ENCODE peak calls at places on chromosomes 6 and 20, in seven cellular contexts. L is astrocyte, Z is H9, E is left ventricle myocardium inferior, H is spleen, A is tibial artery, G is mammary epithelial cell. K is an unnamed sample.

GRCh38 chr6:142796571-142796970 is 148.4 kb downstream of the HIVEP2 start:
- DNase-seq in Z (no peak), A (no peak), G (no peak), E (no peak), H (no peak), L (peak; percentile 33), K (no peak)

GRCh38 chr20:53899351-53900167 is 170.8 kb downstream of the BCAS1 start:
- DNase-seq in L (peak; percentile 91), A (peak; percentile 59), H (peak; percentile 86), Z (no peak), G (peak; percentile 96), E (no peak), K (peak; percentile 87)

GRCh38 chr6:14964486-14964885 is 281.4 kb upstream of the JARID2 start:
- DNase-seq in L (no peak), E (no peak), H (no peak), Z (no peak), G (no peak), A (no peak), K (no peak)

GRCh38 chr20:18272451-18272850 is 15.9 kb upstream of the ZNF133 start:
- DNase-seq in A (no peak), H (no peak), E (peak; percentile 41), Z (no peak), G (no peak), L (no peak), K (no peak)

GRCh38 chr6:139588076-139588639 is 213.7 kb upstream of the CITED2 start:
- DNase-seq in G (peak; percentile 43), E (no peak), Z (no peak), A (no peak), L (peak; percentile 83), H (no peak), K (no peak)

GRCh38 chr6:21143651-21144050 is 449.9 kb upstream of the SOX4 start:
- DNase-seq in A (no peak), G (no peak), H (no peak), L (no peak), Z (no peak), E (no peak), K (no peak)

GRCh38 chr6:64520050-64520449 is 884.4 kb downstream of the PHF3 start:
- DNase-seq in Z (no peak), E (no peak), G (peak; percentile 85), A (no peak), L (peak; percentile 93), H (no peak), K (peak; percentile 43)

GRCh38 chr6:3139090-3139903 is 18.0 kb downstream of the TUBB2A start:
- DNase-seq in G (no peak), L (peak; percentile 53), A (peak; percentile 77), E (peak; percentile 50), Z (no peak), H (no peak), K (no peak)

GRCh38 chr6:21438237-21438985 is 155.1 kb upstream of the SOX4 start:
- DNase-seq in E (no peak), G (peak; percentile 51), Z (no peak), A (no peak), L (peak; percentile 55), H (no peak), K (no peak)

GRCh38 chr20:2946988-2947961 is 74.0 kb downstream of the PTPRA start:
- DNase-seq in A (no peak), H (no peak), Z (no peak), L (peak; percentile 62), E (no peak), G (peak; percentile 69), K (no peak)

GRCh38 chr6:2375443-2375842 is 130.0 kb upstream of the GMDS start:
- DNase-seq in E (no peak), L (no peak), H (no peak), Z (no peak), A (no peak), G (no peak), K (no peak)

GRCh38 chr20:22607695-22608094 is 23.3 kb upstream of the FOXA2 start:
- DNase-seq in H (no peak), G (no peak), Z (no peak), E (no peak), A (no peak), L (no peak), K (no peak)

DNA sequence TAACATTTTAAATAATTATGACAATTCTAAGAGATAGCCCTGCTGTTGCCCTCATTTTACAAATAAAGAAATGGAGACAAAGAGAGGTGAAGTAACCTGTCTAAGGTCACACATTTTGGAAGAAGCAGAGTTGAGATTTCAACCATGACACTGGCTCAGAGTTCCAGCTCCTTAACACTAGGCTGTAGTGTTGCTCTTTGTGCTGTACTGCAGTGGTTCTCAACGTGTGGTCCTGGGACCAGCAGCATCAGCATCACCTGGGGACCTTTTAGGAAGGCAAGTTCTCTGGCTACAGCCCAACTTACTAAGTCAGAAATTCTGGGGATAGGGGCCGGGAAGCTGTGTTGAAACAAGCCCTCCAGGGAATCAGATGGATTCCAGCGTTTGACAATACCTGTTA is 62.4 kb upstream of the FERMT1 start:
- DNase-seq in G (no peak), H (no peak), E (no peak), Z (no peak), L (no peak), A (no peak), K (no peak)
- TF ChIP-seq CTCF in G (peak; percentile 35), H (no peak), E (no peak), Z (peak; percentile 59), L (no peak), A (no peak), K (peak; percentile 34)

DNA sequence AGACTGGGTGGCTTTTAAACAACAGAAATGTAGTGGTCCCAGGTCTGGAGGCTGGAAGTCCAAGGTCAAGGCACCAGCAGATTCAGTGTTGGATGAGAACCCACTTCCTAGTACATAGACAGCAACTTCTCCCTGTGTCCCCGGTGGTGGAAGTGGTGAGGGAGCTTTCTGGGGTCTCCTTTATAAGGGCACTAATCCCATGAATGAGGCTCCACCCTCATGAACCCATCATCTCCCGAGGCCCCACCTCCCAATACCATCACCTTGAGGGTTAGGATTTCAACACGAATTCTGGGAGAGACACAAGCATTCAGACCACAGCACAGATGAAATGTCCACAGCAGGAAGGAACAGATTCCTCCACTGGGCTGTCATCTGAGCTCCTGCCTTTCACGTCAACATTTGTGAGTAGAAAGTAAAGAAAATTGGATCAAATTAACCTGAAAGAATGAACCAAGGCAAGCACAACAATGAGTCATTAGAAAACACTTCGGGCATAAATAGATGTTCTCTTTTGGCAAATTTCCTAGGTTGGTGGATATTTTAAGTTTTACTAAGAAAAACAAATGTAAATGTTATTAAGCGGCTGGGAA is 130.7 kb downstream of the RNASET2 start:
- DNase-seq in L (peak; percentile 37), G (no peak), Z (no peak), E (no peak), H (no peak), A (no peak), K (no peak)
- TF ChIP-seq CTCF in L (no peak), G (no peak), Z (no peak), E (no peak), H (no peak), A (no peak), K (no peak)

GRCh38 chr6:134495893-134496253 is 178.0 kb upstream of the SGK1 start:
- DNase-seq in A (no peak), Z (no peak), L (no peak), E (no peak), H (no peak), G (peak; percentile 71), K (no peak)
- TF ChIP-seq CTCF in A (no peak), Z (no peak), L (no peak), E (no peak), H (no peak), G (no peak), K (no peak)

DNA sequence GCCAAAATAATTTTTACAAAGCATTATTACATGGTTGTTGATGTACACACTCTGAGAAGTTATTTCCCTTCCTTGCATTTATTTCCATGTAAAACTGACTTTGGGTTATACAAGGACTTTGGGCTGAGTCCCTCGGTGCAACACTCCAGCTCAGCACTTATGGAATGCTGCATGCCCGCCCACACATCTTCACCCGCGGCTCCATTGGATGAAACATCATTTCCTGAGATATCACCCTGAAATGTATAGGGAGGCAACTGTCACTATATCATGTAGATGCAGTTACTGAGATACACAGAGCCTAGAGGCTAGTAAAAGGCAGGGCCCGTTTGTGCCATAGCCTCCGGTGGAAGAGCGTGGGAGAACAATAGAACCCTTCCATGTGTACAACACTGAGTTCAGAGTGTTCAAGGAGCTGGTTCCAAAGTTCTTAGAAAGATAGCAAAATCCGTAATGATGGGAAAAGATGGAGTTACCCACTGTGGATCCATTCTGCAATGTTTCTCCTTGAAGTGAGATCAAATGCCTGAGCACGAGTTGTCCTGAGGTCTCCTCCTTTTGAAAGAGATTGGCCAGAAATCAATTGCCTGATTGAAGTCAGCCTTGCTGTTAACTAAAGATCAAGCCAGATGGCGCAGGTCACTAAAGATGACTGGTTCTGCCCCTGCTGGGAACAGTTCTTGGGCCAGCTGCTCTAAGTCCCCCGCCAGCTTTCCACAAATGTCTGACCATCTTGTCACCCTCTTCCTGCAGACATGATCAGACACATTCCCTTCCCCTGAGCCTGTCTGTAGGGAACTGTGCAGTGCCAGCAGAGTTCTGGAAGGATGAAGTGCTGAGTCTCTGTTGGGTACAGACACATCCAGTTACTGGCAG is 100.9 kb upstream of the IYD start:
- DNase-seq in E (no peak), H (no peak), A (peak; percentile 69), L (peak; percentile 88), Z (no peak), G (peak; percentile 91), K (no peak)
- TF ChIP-seq CTCF in E (no peak), H (no peak), A (no peak), L (no peak), Z (no peak), G (peak; percentile 35), K (no peak)

GRCh38 chr6:32108094-32108627 is 977 bp downstream of the TNXB start:
- DNase-seq in H (no peak), A (peak; percentile 86), L (no peak), G (no peak), Z (no peak), E (peak; percentile 80), K (no peak)
- TF ChIP-seq CTCF in H (no peak), A (no peak), L (no peak), G (no peak), Z (no peak), E (peak; percentile 31), K (no peak)